ENCODE peak calls at places on chromosomes 3 and 15, in four cellular contexts. W is SJSA1; Z is CD8-positive, alpha-beta T cell; U is AG04450. V is an unnamed sample.

GRCh38 chr15:60006203-60006782 is 2.2 kb downstream of the FOXB1 start:
- DNase-seq in W (peak), Z (peak), U (no peak), V (no peak)

GRCh38 chr3:127815001-127815400 is 7.3 kb downstream of the MGLL start:
- DNase-seq in W (no peak), Z (no peak), U (no peak), V (no peak)

GRCh38 chr3:160616311-160616710 is 50.9 kb upstream of the KPNA4 start:
- DNase-seq in W (no peak), Z (no peak), U (no peak), V (no peak)

GRCh38 chr15:21267686-21268395 is 172.5 kb downstream of the POTEB3 start:
- DNase-seq in W (no peak), Z (no peak), U (no peak), V (no peak)

GRCh38 chr3:78041486-78041885 is 1001.6 kb downstream of the ROBO2 start:
- DNase-seq in W (no peak), Z (no peak), U (no peak), V (no peak)

GRCh38 chr3:39960515-39961403 is 151.3 kb downstream of the MYRIP start:
- DNase-seq in W (no peak), Z (no peak), U (no peak), V (no peak)

GRCh38 chr15:70252056-70252935 is 154.6 kb upstream of the TLE3 start:
- DNase-seq in W (no peak), Z (no peak), U (no peak), V (no peak)

GRCh38 chr3:67481126-67481525 is 173.3 kb downstream of the SUCLG2 start:
- DNase-seq in W (no peak), Z (no peak), U (no peak), V (no peak)

GRCh38 chr3:191531434-191531833 is 70.5 kb downstream of the PYDC2 start:
- DNase-seq in W (no peak), Z (no peak), U (no peak), V (no peak)

GRCh38 chr3:191523099-191523498 is 62.1 kb downstream of the PYDC2 start:
- DNase-seq in W (no peak), Z (no peak), U (no peak), V (no peak)

GRCh38 chr3:191529992-191530391 is 69.0 kb downstream of the PYDC2 start:
- DNase-seq in W (no peak), Z (no peak), U (no peak), V (no peak)

GRCh38 chr3:191528589-191528988 is 67.6 kb downstream of the PYDC2 start:
- DNase-seq in W (no peak), Z (no peak), U (no peak), V (no peak)
- H3K27ac ChIP-seq in W (no peak), Z (no peak), U (no peak), V (no peak)

GRCh38 chr3:189229421-189229820 is 57.6 kb downstream of the TPRG1 start:
- DNase-seq in W (no peak), Z (no peak), U (no peak), V (no peak)

GRCh38 chr3:189232790-189233189 is 61.0 kb downstream of the TPRG1 start:
- DNase-seq in W (no peak), Z (no peak), U (no peak), V (no peak)

GRCh38 chr3:189225431-189225830 is 53.7 kb downstream of the TPRG1 start:
- DNase-seq in W (no peak), Z (no peak), U (no peak), V (no peak)

GRCh38 chr3:189222927-189223706 is 51.3 kb downstream of the TPRG1 start:
- DNase-seq in W (no peak), Z (no peak), U (no peak), V (no peak)

DNA sequence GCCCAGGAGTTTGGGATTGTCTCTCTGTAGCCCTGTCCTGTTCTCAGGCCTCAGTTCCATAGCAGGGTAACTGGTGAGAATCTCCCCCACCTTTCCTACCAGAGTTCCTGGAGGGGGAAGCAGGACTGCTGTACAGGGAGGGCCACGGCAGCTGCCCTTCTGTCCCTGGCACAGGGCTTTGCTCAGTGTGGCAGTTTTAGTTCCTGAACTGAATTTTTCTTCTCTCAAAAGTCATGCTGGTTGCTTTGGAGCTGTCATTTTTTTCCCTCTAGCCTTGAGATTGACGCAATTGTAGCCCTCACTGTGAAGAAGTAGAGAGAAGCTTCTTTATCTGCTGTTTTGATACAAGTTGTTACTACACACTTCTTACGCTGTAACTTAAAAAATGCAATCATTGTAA is 55.5 kb downstream of the TPRG1 start:
- DNase-seq in W (no peak), Z (no peak), U (no peak), V (no peak)
- H3K27ac ChIP-seq in W (no peak), Z (no peak), U (no peak), V (no peak)

GRCh38 chr3:34463414-34463813 is 665.0 kb downstream of the PDCD6IP start:
- DNase-seq in W (no peak), Z (no peak), U (no peak), V (no peak)
- H3K27ac ChIP-seq in W (no peak), Z (no peak), U (no peak), V (no peak)

GRCh38 chr3:193833592-193833991 is 240.6 kb downstream of the OPA1 start:
- DNase-seq in W (no peak), Z (no peak), U (no peak), V (no peak)

GRCh38 chr3:193830791-193831191 is 237.8 kb downstream of the OPA1 start:
- DNase-seq in W (no peak), Z (no peak), U (no peak), V (peak)

GRCh38 chr3:193832833-193833413 is 239.9 kb downstream of the OPA1 start:
- DNase-seq in W (no peak), Z (no peak), U (no peak), V (no peak)

GRCh38 chr3:193829781-193830180 is 236.8 kb downstream of the OPA1 start:
- DNase-seq in W (peak), Z (no peak), U (no peak), V (no peak)

GRCh38 chr3:193831495-193832455 is 238.8 kb downstream of the OPA1 start:
- DNase-seq in W (no peak), Z (no peak), U (no peak), V (peak)
- H3K27ac ChIP-seq in W (no peak), Z (no peak), U (no peak), V (no peak)

GRCh38 chr15:43232289-43232874 is 11.6 kb upstream of the EPB42 start:
- DNase-seq in W (no peak), Z (no peak), U (no peak), V (no peak)
- H3K27ac ChIP-seq in W (no peak), Z (no peak), U (no peak), V (no peak)

GRCh38 chr15:74541494-74542191 is 623 bp downstream of the ARID3B start:
- DNase-seq in W (peak), Z (peak), U (no peak), V (no peak)
- H3K27ac ChIP-seq in W (no peak), Z (peak), U (no peak), V (peak)

DNA sequence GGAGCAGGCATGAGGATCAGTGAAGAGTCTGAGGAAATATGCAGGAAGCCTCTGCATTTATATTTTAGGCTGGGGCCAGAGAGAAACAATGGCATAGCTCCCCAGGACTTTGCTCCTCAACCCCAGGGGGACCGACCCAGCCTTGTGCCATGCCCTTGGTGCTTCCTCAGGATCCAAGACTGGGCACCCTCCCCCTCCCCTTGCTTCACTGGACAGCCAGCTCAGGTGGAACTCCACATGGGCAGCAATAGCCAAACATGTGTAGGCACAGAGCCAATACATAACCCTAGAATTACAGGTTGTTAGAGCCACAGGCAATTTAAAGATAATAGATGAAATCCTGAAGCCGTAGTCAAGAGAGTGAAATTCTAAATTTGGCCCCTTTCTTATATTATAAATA is 73.0 kb upstream of the ETV5 start:
- DNase-seq in W (no peak), Z (no peak), U (no peak), V (no peak)
- H3K27ac ChIP-seq in W (no peak), Z (no peak), U (no peak), V (no peak)

DNA sequence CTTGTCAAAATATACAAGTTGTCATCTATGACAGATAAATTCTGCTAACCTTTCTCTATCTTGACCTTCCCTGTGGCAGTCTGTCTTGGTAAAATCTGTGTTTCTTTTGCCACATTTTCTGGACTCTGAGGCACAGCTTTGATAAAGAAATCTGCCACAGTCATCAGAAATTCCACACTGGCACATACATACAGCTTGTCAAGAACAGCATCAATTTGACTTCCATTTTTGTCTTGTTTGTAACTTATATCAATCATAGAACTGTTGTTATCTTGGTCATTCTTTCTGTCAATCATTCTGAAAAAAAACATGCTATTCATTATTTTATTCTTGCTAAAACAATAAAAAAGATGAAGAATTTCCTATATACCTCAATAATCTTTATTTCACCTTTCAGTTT is 130.8 kb downstream of the VPS13C start:
- DNase-seq in W (no peak), Z (no peak), U (no peak), V (no peak)
- H3K27ac ChIP-seq in W (no peak), Z (no peak), U (no peak), V (no peak)

DNA sequence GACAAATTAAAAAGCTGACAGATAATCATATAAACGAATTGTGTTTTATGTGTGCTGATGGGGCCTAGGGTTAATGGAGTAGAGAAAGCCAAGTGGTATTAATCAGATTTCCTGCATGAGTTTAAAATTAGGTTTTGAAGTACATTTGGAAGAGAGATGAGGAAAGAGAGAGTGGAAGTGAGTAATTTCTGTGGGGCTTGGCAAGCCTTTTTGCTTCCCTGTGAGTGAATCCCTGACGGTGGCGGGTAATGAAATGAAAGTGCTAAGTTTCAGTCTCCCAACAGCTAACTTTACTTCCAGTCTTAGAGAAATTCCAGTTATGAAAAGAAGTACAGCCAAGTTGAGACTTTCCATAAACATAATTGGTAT is 139.3 kb downstream of the BBX start:
- DNase-seq in W (no peak), Z (no peak), U (no peak), V (no peak)
- H3K27ac ChIP-seq in W (peak), Z (no peak), U (no peak), V (no peak)